ENCODE peak calls at places on chromosome 22, in four cellular contexts. F is upper lobe of right lung, T is cardiac fibroblast, V is transverse colon. J is an unnamed sample.

GRCh38 chr22:48279465-48279765 is 1517.0 kb downstream of the TBC1D22A start:
- DNase-seq in V (no peak), F (no peak), T (no peak), J (no peak)

GRCh38 chr22:25200967-25201366 is 1.3 kb downstream of the CRYBB3 start:
- DNase-seq in T (no peak), F (peak; percentile 32), V (no peak), J (no peak)

GRCh38 chr22:36546092-36546804 is 17.3 kb upstream of the EIF3D start:
- DNase-seq in V (peak; percentile 25), T (peak; percentile 63), F (no peak), J (peak; percentile 59)

GRCh38 chr22:47289316-47289985 is 527.0 kb downstream of the TBC1D22A start:
- DNase-seq in T (no peak), F (peak; percentile 17), V (no peak), J (no peak)

GRCh38 chr22:40040927-40041326 is 46.2 kb downstream of the FAM83F start:
- DNase-seq in T (peak; percentile 65), F (peak; percentile 22), V (peak; percentile 27), J (no peak)

GRCh38 chr22:27670701-27671412 is 130.7 kb downstream of the MN1 start:
- DNase-seq in T (no peak), F (no peak), V (peak; percentile 40), J (no peak)

GRCh38 chr22:28952857-28953256 is 69.5 kb downstream of the ZNRF3 start:
- DNase-seq in F (no peak), V (no peak), T (no peak), J (no peak)

GRCh38 chr22:40694409-40694808 is 15.1 kb downstream of the MCHR1 start:
- DNase-seq in F (no peak), V (no peak), T (no peak), J (no peak)

GRCh38 chr22:27224485-27225364 is 567.3 kb downstream of the MIAT start:
- DNase-seq in T (peak; percentile 41), F (no peak), V (no peak), J (no peak)

GRCh38 chr22:28019360-28019759 is 100.3 kb upstream of the PITPNB start:
- DNase-seq in V (peak; percentile 3), T (peak; percentile 3), F (peak; percentile 48), J (no peak)

GRCh38 chr22:39714321-39714720 is 143.8 kb downstream of the CACNA1I start:
- DNase-seq in F (peak; percentile 43), T (no peak), V (no peak), J (no peak)

GRCh38 chr22:47850644-47851151 is 1088.2 kb downstream of the TBC1D22A start:
- DNase-seq in V (no peak), T (no peak), F (no peak), J (no peak)

GRCh38 chr22:19818264-19819208 is 36.1 kb downstream of the GNB1L start:
- DNase-seq in V (no peak), F (peak; percentile 63), T (no peak), J (no peak)

GRCh38 chr22:17258015-17258827 is 39.0 kb upstream of the ADA2 start:
- DNase-seq in V (peak; percentile 84), T (peak; percentile 37), F (no peak), J (peak; percentile 87)

GRCh38 chr22:49155809-49156580 is 671.7 kb downstream of the BRD1 start:
- DNase-seq in T (no peak), V (no peak), F (no peak), J (no peak)

DNA sequence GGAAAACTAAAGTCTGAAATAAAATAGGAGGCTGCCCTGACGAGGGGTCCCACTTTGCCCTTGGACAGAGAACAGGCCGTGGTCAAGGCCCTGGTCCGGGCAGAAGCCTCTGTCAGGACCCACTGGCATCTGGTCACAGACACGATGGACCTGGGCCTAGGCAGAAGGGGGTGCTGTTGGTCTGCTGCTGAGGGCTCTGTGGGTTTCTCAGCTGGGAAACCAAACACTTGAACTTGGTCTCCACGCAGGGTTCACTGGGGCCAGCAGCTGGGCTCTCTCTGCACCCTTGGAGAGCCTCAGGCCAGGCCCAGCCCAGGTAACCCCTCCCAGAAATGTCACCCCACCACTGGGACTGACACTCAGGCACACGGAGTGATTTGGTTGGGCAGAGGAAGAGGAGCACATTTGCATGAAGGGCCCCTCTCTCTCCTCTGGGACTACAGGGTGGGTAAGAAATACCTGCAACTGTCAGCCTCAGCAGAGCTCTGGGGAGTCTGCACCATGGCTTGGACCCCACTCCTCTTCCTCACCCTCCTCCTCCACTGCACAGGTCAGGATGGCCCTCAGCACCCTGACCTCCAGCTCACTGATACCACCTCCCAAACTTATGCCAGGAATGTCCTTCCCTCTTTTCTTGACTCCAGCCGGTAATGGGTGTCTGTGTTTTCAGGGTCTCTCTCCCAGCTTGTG is 48.1 kb upstream of the TOP3B start:
- DNase-seq in T (peak; percentile 40), V (peak; percentile 37), F (no peak), J (peak; percentile 74)
- TF ChIP-seq CTCF in T (peak; percentile 57), V (no peak), F (no peak), J (peak; percentile 97)

DNA sequence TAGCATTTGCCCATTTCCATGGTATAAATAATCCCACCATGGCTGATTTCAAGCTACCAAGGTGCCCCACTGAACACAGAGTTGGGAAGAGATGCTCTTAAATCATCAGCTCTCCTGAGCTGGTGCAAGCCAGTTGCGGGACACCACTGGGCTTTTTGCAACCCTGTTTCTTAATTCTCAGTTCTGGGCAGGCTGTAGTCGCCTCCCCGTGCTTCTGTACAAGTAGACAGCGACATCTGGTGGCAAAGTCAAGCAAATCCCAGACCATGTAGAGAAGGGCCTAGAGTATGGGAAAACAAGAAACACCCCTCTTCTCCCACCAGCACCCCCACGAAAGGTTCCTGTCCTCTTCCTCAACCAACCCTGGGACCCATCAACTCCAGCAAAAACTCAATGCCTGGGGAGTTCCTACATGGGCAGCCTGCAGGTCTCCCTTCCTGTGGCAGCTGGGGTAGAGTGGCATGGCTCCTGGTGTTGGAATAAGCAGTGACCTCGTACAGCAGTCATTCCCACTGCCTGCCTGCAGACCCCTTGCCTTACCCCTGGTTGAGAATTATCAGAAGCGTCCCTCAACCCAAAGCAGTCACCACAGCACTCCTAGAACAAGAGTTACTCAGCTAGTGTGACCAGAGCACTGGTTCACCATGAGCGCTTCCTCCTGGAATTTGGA is 68.4 kb downstream of the IGLL5 start:
- DNase-seq in V (peak; percentile 73), T (peak; percentile 80), F (peak; percentile 64), J (no peak)
- TF ChIP-seq CTCF in V (peak; percentile 70), T (peak; percentile 86), F (peak; percentile 80), J (peak; percentile 82)

DNA sequence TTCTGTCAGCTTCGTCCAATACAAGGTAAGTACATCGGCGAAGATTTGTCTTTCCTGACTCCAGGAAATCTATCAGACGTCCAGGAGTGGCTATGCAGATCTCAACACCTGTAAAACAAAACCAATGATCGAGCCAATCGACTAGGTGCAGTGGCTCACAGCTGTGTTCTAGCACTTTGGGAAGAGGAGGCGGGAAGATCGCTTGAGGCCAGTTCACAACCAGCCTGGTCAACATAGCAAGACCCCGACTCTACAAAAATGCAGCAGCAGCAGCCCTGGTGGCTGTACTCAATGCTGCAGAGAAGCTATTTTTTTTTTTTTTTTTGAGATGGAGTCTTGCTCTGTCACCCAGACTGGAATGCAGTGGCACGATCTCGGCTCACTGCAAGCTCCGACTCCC is 11.2 kb downstream of the DDX17 start:
- DNase-seq in F (no peak), T (no peak), V (no peak), J (no peak)
- TF ChIP-seq CTCF in F (no peak), T (no peak), V (no peak), J (no peak)

GRCh38 chr22:34951212-34951611 is 114.7 kb upstream of the ISX start:
- DNase-seq in F (no peak), T (no peak), V (no peak), J (no peak)
- TF ChIP-seq CTCF in F (no peak), T (no peak), V (no peak), J (no peak)

GRCh38 chr22:45504703-45505341 is 2.1 kb downstream of the FBLN1 start:
- DNase-seq in V (no peak), T (peak; percentile 46), F (no peak), J (no peak)

GRCh38 chr22:45503071-45503815 is 560 bp downstream of the FBLN1 start:
- DNase-seq in V (no peak), T (no peak), F (no peak), J (no peak)

GRCh38 chr22:45503816-45504702 is 1.4 kb downstream of the FBLN1 start:
- DNase-seq in V (no peak), F (no peak), T (peak; percentile 55), J (peak; percentile 56)

GRCh38 chr22:45499746-45500145 is 2.9 kb upstream of the FBLN1 start:
- DNase-seq in V (peak; percentile 30), T (no peak), F (no peak), J (no peak)

GRCh38 chr22:45502215-45503070 is at the start of gene FBLN1:
- DNase-seq in V (no peak), T (no peak), F (no peak), J (no peak)
- TF ChIP-seq CTCF in V (no peak), T (no peak), F (no peak), J (no peak)

GRCh38 chr22:35177811-35178210 is 79.5 kb upstream of the HMGXB4 start:
- DNase-seq in F (no peak), T (no peak), V (no peak), J (no peak)
- TF ChIP-seq CTCF in F (no peak), T (no peak), V (no peak), J (no peak)

GRCh38 chr22:50606126-50606525 is 5.5 kb downstream of the MAPK8IP2 start:
- DNase-seq in F (no peak), V (no peak), T (no peak), J (peak; percentile 65)
- TF ChIP-seq CTCF in F (no peak), V (no peak), T (no peak), J (peak; percentile 50)

J was measured in GM13977.